ENCODE peak calls at places on chromosomes 7 and 10, in eight cellular contexts. E is Right ventricle myocardium superior, Z is small intestine, I is GM19239, Y is cardiac fibroblast, G is activated T-cell treated with anti-CD3 and anti-CD28 coated beads for 24 hours, U is amygdala, O is brain microvascular endothelial cell. Q is an unnamed sample.
A peak's percentile ranks its signal among the peaks of the same experiment; 100 is the strongest.

GRCh38 chr7:35701287-35701686 is 6.4 kb upstream of the HERPUD2 start:
- DNase-seq in E (no peak), Z (no peak), I (no peak), Y (no peak), G (no peak), U (no peak), O (no peak), Q (no peak)

GRCh38 chr7:94632338-94633024 is 23.5 kb downstream of the SGCE start:
- DNase-seq in E (no peak), Z (no peak), I (no peak), Y (peak; percentile 92), G (no peak), U (no peak), O (peak; percentile 95), Q (no peak)

GRCh38 chr7:8290645-8291308 is 28.8 kb upstream of the ICA1 start:
- DNase-seq in E (no peak), Z (peak; percentile 73), I (no peak), Y (no peak), G (no peak), U (no peak), O (no peak), Q (no peak)

GRCh38 chr10:25029519-25029918 is 13.1 kb downstream of the THNSL1 start:
- DNase-seq in E (no peak), Z (no peak), I (no peak), Y (no peak), G (no peak), U (no peak), O (no peak), Q (no peak)

GRCh38 chr7:137135654-137136350 is 207.7 kb downstream of the PTN start:
- DNase-seq in E (no peak), Z (no peak), I (no peak), Y (peak; percentile 65), G (no peak), U (no peak), O (no peak), Q (no peak)

GRCh38 chr7:12715372-12716133 is 28.1 kb downstream of the ARL4A start:
- DNase-seq in E (peak; percentile 76), Z (peak; percentile 96), I (no peak), Y (peak; percentile 99), G (peak; percentile 9), U (no peak), O (peak; percentile 96), Q (no peak)

GRCh38 chr7:26293569-26294308 is 2.1 kb downstream of the SNX10 start:
- DNase-seq in E (no peak), Z (peak; percentile 24), I (peak; percentile 45), Y (no peak), G (peak; percentile 60), U (no peak), O (no peak), Q (peak; percentile 73)

GRCh38 chr7:75663302-75663907 is 75.3 kb downstream of the HIP1 start:
- DNase-seq in E (no peak), Z (no peak), I (no peak), Y (no peak), G (no peak), U (no peak), O (no peak), Q (no peak)

GRCh38 chr7:90347759-90348158 is 1.2 kb downstream of the GTPBP10 start:
- DNase-seq in E (no peak), Z (no peak), I (no peak), Y (no peak), G (no peak), U (no peak), O (no peak), Q (no peak)

GRCh38 chr10:33661580-33662269 is 327.3 kb upstream of the NRP1 start:
- DNase-seq in E (peak; percentile 84), Z (peak; percentile 6), I (no peak), Y (peak; percentile 88), G (no peak), U (peak; percentile 9), O (peak; percentile 16), Q (peak; percentile 0)